ENCODE peak calls at places on chromosomes 6 and 20, in nine cellular contexts. X is PC-3; N is nephron progenitor cell; W is activated gamma-delta T cell treated with anti-CD3 and anti-CD28 coated beads, Interleukin-2, amount 50 U/mL, for 16 hours; E is stimulated activated CD4-positive, alpha-beta T cell treated with anti-CD3 and anti-CD28 coated beads, Interleukin-1b, Interleukin-23, amount 100 ng/mL, for 48 hours; S is LoVo; P is AG04450; V is H54; B is esophagus squamous epithelium. R is an unnamed sample.

GRCh38 chr20:53493201-53493908 is 100.3 kb downstream of the ZNF217 start:
- DNase-seq in X (no peak), N (no peak), W (no peak), E (no peak), S (no peak), P (no peak), V (no peak), B (no peak), R (no peak)

GRCh38 chr20:23537030-23537429 is 31.3 kb downstream of the CST9L start:
- DNase-seq in X (no peak), N (no peak), W (no peak), E (no peak), S (no peak), P (no peak), V (no peak), B (no peak), R (no peak)

GRCh38 chr6:85798934-85799490 is 156.3 kb upstream of the SYNCRIP start:
- DNase-seq in X (peak; percentile 48), N (no peak), W (no peak), E (no peak), S (no peak), P (no peak), V (no peak), B (no peak), R (peak; percentile 42)

GRCh38 chr20:36856196-36856595 is 19.7 kb upstream of the TLDC2 start:
- DNase-seq in X (peak; percentile 38), N (no peak), W (no peak), E (no peak), S (no peak), P (no peak), V (no peak), B (no peak), R (no peak)

GRCh38 chr20:23361108-23361650 is 803 bp upstream of the GZF1 start:
- DNase-seq in X (peak; percentile 26), N (no peak), W (no peak), E (no peak), S (no peak), P (no peak), V (no peak), B (no peak), R (peak; percentile 38)

GRCh38 chr20:32142991-32143390 is 33.5 kb downstream of the TM9SF4 start:
- DNase-seq in X (no peak), N (no peak), W (no peak), E (no peak), S (no peak), P (no peak), V (no peak), B (no peak), R (no peak)

GRCh38 chr6:32941412-32941784 is 570 bp upstream of the HLA-DMB start:
- DNase-seq in X (no peak), N (peak; percentile 13), W (peak; percentile 45), E (peak; percentile 44), S (no peak), P (no peak), V (no peak), B (no peak), R (no peak)

GRCh38 chr6:43964659-43965570 is 162.3 kb downstream of the MRPL14 start:
- DNase-seq in X (no peak), N (no peak), W (no peak), E (no peak), S (no peak), P (no peak), V (no peak), B (no peak), R (no peak)

GRCh38 chr20:64261138-64261537 is 5.6 kb downstream of the PCMTD2 start:
- DNase-seq in X (no peak), N (peak; percentile 46), W (no peak), E (no peak), S (no peak), P (peak; percentile 8), V (no peak), B (no peak), R (no peak)

GRCh38 chr20:39394461-39394860 is 432.3 kb downstream of the DHX35 start:
- DNase-seq in X (no peak), N (no peak), W (no peak), E (no peak), S (no peak), P (no peak), V (no peak), B (no peak), R (no peak)

GRCh38 chr6:97669191-97669651 is 386.2 kb upstream of the MMS22L start:
- DNase-seq in X (no peak), N (peak; percentile 32), W (no peak), E (peak; percentile 8), S (no peak), P (no peak), V (no peak), B (no peak), R (peak; percentile 10)

GRCh38 chr20:43842126-43843020 is 72.3 kb upstream of the TOX2 start:
- DNase-seq in X (no peak), N (no peak), W (no peak), E (no peak), S (no peak), P (no peak), V (no peak), B (no peak), R (no peak)

GRCh38 chr20:10982692-10983091 is 308.9 kb upstream of the JAG1 start:
- DNase-seq in X (peak; percentile 72), N (no peak), W (no peak), E (no peak), S (no peak), P (peak; percentile 68), V (peak; percentile 49), B (no peak), R (peak; percentile 80)

GRCh38 chr20:18611492-18611891 is 23.6 kb downstream of the DTD1 start:
- DNase-seq in X (no peak), N (no peak), W (no peak), E (no peak), S (no peak), P (no peak), V (no peak), B (no peak), R (no peak)

GRCh38 chr6:125169522-125169921 is 15.9 kb downstream of the TPD52L1 start:
- DNase-seq in X (no peak), N (no peak), W (no peak), E (no peak), S (no peak), P (no peak), V (no peak), B (no peak), R (no peak)

GRCh38 chr6:48611332-48611731 is 500.3 kb upstream of the PTCHD4 start:
- DNase-seq in X (peak; percentile 92), N (no peak), W (no peak), E (no peak), S (no peak), P (peak; percentile 16), V (no peak), B (no peak), R (peak; percentile 20)

GRCh38 chr6:144311361-144311760 is 26.2 kb downstream of the UTRN start:
- DNase-seq in X (no peak), N (no peak), W (no peak), E (no peak), S (no peak), P (no peak), V (no peak), B (no peak), R (no peak)

GRCh38 chr6:36873115-36873514 is 1.5 kb downstream of the PPIL1 start:
- DNase-seq in X (no peak), N (no peak), W (no peak), E (no peak), S (no peak), P (no peak), V (no peak), B (no peak), R (no peak)

GRCh38 chr6:21791596-21791995 is 198.0 kb downstream of the SOX4 start:
- DNase-seq in X (no peak), N (no peak), W (no peak), E (no peak), S (no peak), P (no peak), V (no peak), B (no peak), R (no peak)

GRCh38 chr20:63858393-63859165 is 2.7 kb upstream of the ABHD16B start:
- DNase-seq in X (no peak), N (peak; percentile 67), W (no peak), E (no peak), S (no peak), P (peak; percentile 33), V (no peak), B (no peak), R (no peak)

GRCh38 chr20:58828141-58828540 is 22.6 kb downstream of the GNAS-AS1 start:
- DNase-seq in X (no peak), N (no peak), W (no peak), E (no peak), S (no peak), P (no peak), V (no peak), B (no peak), R (no peak)

GRCh38 chr6:144576871-144577270 is 291.7 kb downstream of the UTRN start:
- DNase-seq in X (no peak), N (no peak), W (no peak), E (no peak), S (no peak), P (no peak), V (no peak), B (no peak), R (no peak)

GRCh38 chr6:106870069-106870468 is 104.5 kb downstream of the CD24 start:
- DNase-seq in X (peak; percentile 75), N (no peak), W (no peak), E (no peak), S (peak; percentile 69), P (peak; percentile 16), V (peak; percentile 16), B (no peak), R (peak; percentile 94)

GRCh38 chr6:90537723-90538407 is 49.0 kb downstream of the MAP3K7 start:
- DNase-seq in X (no peak), N (no peak), W (no peak), E (no peak), S (no peak), P (no peak), V (no peak), B (no peak), R (peak; percentile 2)

GRCh38 chr6:170022291-170022722 is 268.6 kb downstream of the DLL1 start:
- DNase-seq in X (no peak), N (no peak), W (no peak), E (no peak), S (no peak), P (no peak), V (no peak), B (no peak), R (no peak)

R was measured in epithelial cell of esophagus.